ENCODE peak calls at places on chromosomes 6 and 20, in eight cellular contexts. One of them, this sample, is unnamed.

GRCh38 chr20:11687546-11688292 is 230.0 kb upstream of the BTBD3 start:
- DNase-seq in mesenchymal stem cell: no peak
- DNase-seq in B cell: no peak
- DNase-seq in stimulated activated CD8-positive, alpha-beta memory T cell treated with anti-CD3 and anti-CD28 coated beads, Interleukin-15, amount 100 ng/mL, for 24 hours: no peak
- DNase-seq in SK-N-MC: no peak
- DNase-seq in activated T-helper 1 cell treated with anti-CD3 and anti-CD28 coated beads, Interleukin-2, amount 50 U/mL, for 16 hours: no peak
- DNase-seq in progenitor cell of endocrine pancreas: no peak
- DNase-seq in lower lobe of right lung: no peak
- DNase-seq in this sample: no peak

GRCh38 chr20:35395728-35396127 is 16.0 kb downstream of the UQCC1 start:
- DNase-seq in mesenchymal stem cell: no peak
- DNase-seq in B cell: no peak
- DNase-seq in stimulated activated CD8-positive, alpha-beta memory T cell treated with anti-CD3 and anti-CD28 coated beads, Interleukin-15, amount 100 ng/mL, for 24 hours: no peak
- DNase-seq in SK-N-MC: no peak
- DNase-seq in activated T-helper 1 cell treated with anti-CD3 and anti-CD28 coated beads, Interleukin-2, amount 50 U/mL, for 16 hours: no peak
- DNase-seq in progenitor cell of endocrine pancreas: no peak
- DNase-seq in lower lobe of right lung: no peak
- DNase-seq in this sample: no peak

GRCh38 chr6:12288211-12288618 is 1.9 kb upstream of the EDN1 start:
- DNase-seq in mesenchymal stem cell: no peak
- DNase-seq in B cell: no peak
- DNase-seq in stimulated activated CD8-positive, alpha-beta memory T cell treated with anti-CD3 and anti-CD28 coated beads, Interleukin-15, amount 100 ng/mL, for 24 hours: no peak
- DNase-seq in SK-N-MC: no peak
- DNase-seq in activated T-helper 1 cell treated with anti-CD3 and anti-CD28 coated beads, Interleukin-2, amount 50 U/mL, for 16 hours: no peak
- DNase-seq in progenitor cell of endocrine pancreas: no peak
- DNase-seq in lower lobe of right lung: peak; percentile 58
- DNase-seq in this sample: no peak

GRCh38 chr6:39083111-39083702 is 31.8 kb downstream of the SAYSD1 start:
- DNase-seq in mesenchymal stem cell: no peak
- DNase-seq in B cell: no peak
- DNase-seq in stimulated activated CD8-positive, alpha-beta memory T cell treated with anti-CD3 and anti-CD28 coated beads, Interleukin-15, amount 100 ng/mL, for 24 hours: no peak
- DNase-seq in SK-N-MC: no peak
- DNase-seq in activated T-helper 1 cell treated with anti-CD3 and anti-CD28 coated beads, Interleukin-2, amount 50 U/mL, for 16 hours: no peak
- DNase-seq in progenitor cell of endocrine pancreas: no peak
- DNase-seq in lower lobe of right lung: no peak
- DNase-seq in this sample: no peak

GRCh38 chr6:159966339-159966738 is 2.5 kb upstream of the IGF2R start:
- DNase-seq in mesenchymal stem cell: peak; percentile 64
- DNase-seq in B cell: no peak
- DNase-seq in stimulated activated CD8-positive, alpha-beta memory T cell treated with anti-CD3 and anti-CD28 coated beads, Interleukin-15, amount 100 ng/mL, for 24 hours: no peak
- DNase-seq in SK-N-MC: no peak
- DNase-seq in activated T-helper 1 cell treated with anti-CD3 and anti-CD28 coated beads, Interleukin-2, amount 50 U/mL, for 16 hours: no peak
- DNase-seq in progenitor cell of endocrine pancreas: no peak
- DNase-seq in lower lobe of right lung: no peak
- DNase-seq in this sample: no peak

GRCh38 chr6:153944197-153944596 is 94.8 kb upstream of the OPRM1 start:
- DNase-seq in mesenchymal stem cell: no peak
- DNase-seq in B cell: no peak
- DNase-seq in stimulated activated CD8-positive, alpha-beta memory T cell treated with anti-CD3 and anti-CD28 coated beads, Interleukin-15, amount 100 ng/mL, for 24 hours: no peak
- DNase-seq in SK-N-MC: no peak
- DNase-seq in activated T-helper 1 cell treated with anti-CD3 and anti-CD28 coated beads, Interleukin-2, amount 50 U/mL, for 16 hours: no peak
- DNase-seq in progenitor cell of endocrine pancreas: no peak
- DNase-seq in lower lobe of right lung: no peak
- DNase-seq in this sample: no peak

GRCh38 chr6:45899683-45899946 is 116.0 kb downstream of the CLIC5 start:
- DNase-seq in mesenchymal stem cell: no peak
- DNase-seq in B cell: no peak
- DNase-seq in stimulated activated CD8-positive, alpha-beta memory T cell treated with anti-CD3 and anti-CD28 coated beads, Interleukin-15, amount 100 ng/mL, for 24 hours: no peak
- DNase-seq in SK-N-MC: no peak
- DNase-seq in activated T-helper 1 cell treated with anti-CD3 and anti-CD28 coated beads, Interleukin-2, amount 50 U/mL, for 16 hours: no peak
- DNase-seq in progenitor cell of endocrine pancreas: no peak
- DNase-seq in lower lobe of right lung: no peak
- DNase-seq in this sample: no peak

GRCh38 chr20:7748624-7749023 is 191.6 kb downstream of the HAO1 start:
- DNase-seq in mesenchymal stem cell: no peak
- DNase-seq in B cell: no peak
- DNase-seq in stimulated activated CD8-positive, alpha-beta memory T cell treated with anti-CD3 and anti-CD28 coated beads, Interleukin-15, amount 100 ng/mL, for 24 hours: no peak
- DNase-seq in SK-N-MC: no peak
- DNase-seq in activated T-helper 1 cell treated with anti-CD3 and anti-CD28 coated beads, Interleukin-2, amount 50 U/mL, for 16 hours: no peak
- DNase-seq in progenitor cell of endocrine pancreas: no peak
- DNase-seq in lower lobe of right lung: no peak
- DNase-seq in this sample: no peak